ENCODE peak calls at places on chromosomes 13 and 19, in ten cellular contexts. U is HCT116; X is Caco-2; V is breast epithelium; M is GM23338; C is thoracic aorta; A is pancreas; G is brain microvascular endothelial cell; L is CD4-positive, alpha-beta T cell; Q is fibroblast of the aortic adventitia. J is an unnamed sample.

GRCh38 chr13:113832204-113832603 is 31.7 kb downstream of the GAS6 start:
- DNase-seq in A (peak), X (no peak), Q (no peak), C (no peak), L (no peak), M (no peak), G (no peak), V (no peak), U (no peak), J (no peak)

GRCh38 chr19:21519488-21519887 is 14.1 kb downstream of the ZNF429 start:
- DNase-seq in M (no peak), U (no peak), A (no peak), Q (no peak), V (no peak), G (no peak), L (no peak), X (peak), C (no peak), J (no peak)

GRCh38 chr13:73273737-73274136 is 214.9 kb downstream of the KLF5 start:
- DNase-seq in Q (peak), X (no peak), C (no peak), V (no peak), A (no peak), L (no peak), M (no peak), U (no peak), G (peak), J (no peak)

GRCh38 chr13:100545684-100546061 is 42.9 kb downstream of the GGACT start:
- DNase-seq in L (no peak), M (no peak), V (no peak), U (no peak), X (no peak), Q (no peak), A (no peak), G (no peak), C (no peak), J (no peak)

GRCh38 chr13:85521586-85521985 is 277.6 kb downstream of the SLITRK6 start:
- DNase-seq in X (no peak), M (no peak), A (no peak), U (no peak), L (no peak), C (no peak), Q (no peak), V (no peak), G (no peak), J (no peak)

GRCh38 chr19:33394006-33394722 is 20.7 kb downstream of the CEBPG start:
- DNase-seq in G (peak), Q (peak), C (no peak), M (no peak), V (no peak), A (peak), U (no peak), X (no peak), L (no peak), J (no peak)

GRCh38 chr13:75636339-75637095 is 387 bp downstream of the LMO7 start:
- DNase-seq in V (no peak), C (no peak), X (peak), U (no peak), G (no peak), A (peak), L (peak), M (peak), Q (peak), J (peak)

GRCh38 chr19:7242601-7243258 is 51.5 kb downstream of the INSR start:
- DNase-seq in C (peak), X (no peak), Q (peak), U (no peak), G (peak), V (no peak), L (no peak), M (no peak), A (no peak), J (no peak)

GRCh38 chr19:51144482-51145045 is 2.5 kb downstream of the SIGLEC7 start:
- DNase-seq in C (no peak), X (no peak), G (no peak), L (no peak), A (no peak), Q (no peak), M (no peak), U (no peak), V (no peak), J (no peak)

GRCh38 chr13:80469841-80470378 is 129.0 kb upstream of the SPRY2 start:
- DNase-seq in V (peak), C (peak), M (no peak), L (no peak), A (no peak), G (peak), U (no peak), Q (peak), X (no peak), J (no peak)

GRCh38 chr13:35856721-35857346 is 274.3 kb downstream of the DCLK1 start:
- DNase-seq in C (no peak), X (no peak), Q (no peak), A (no peak), V (no peak), G (no peak), L (no peak), U (no peak), M (peak), J (no peak)

GRCh38 chr13:35856084-35856483 is 275.1 kb downstream of the DCLK1 start:
- DNase-seq in V (no peak), X (no peak), C (no peak), Q (no peak), A (no peak), M (peak), G (no peak), L (no peak), U (no peak), J (no peak)

GRCh38 chr13:35857769-35858168 is 273.4 kb downstream of the DCLK1 start:
- DNase-seq in A (no peak), G (peak), Q (no peak), X (no peak), L (no peak), M (peak), C (no peak), U (no peak), V (no peak), J (no peak)

GRCh38 chr13:35854286-35854685 is 276.9 kb downstream of the DCLK1 start:
- DNase-seq in X (no peak), C (no peak), G (no peak), V (no peak), Q (no peak), A (no peak), L (no peak), M (no peak), U (no peak), J (no peak)

DNA sequence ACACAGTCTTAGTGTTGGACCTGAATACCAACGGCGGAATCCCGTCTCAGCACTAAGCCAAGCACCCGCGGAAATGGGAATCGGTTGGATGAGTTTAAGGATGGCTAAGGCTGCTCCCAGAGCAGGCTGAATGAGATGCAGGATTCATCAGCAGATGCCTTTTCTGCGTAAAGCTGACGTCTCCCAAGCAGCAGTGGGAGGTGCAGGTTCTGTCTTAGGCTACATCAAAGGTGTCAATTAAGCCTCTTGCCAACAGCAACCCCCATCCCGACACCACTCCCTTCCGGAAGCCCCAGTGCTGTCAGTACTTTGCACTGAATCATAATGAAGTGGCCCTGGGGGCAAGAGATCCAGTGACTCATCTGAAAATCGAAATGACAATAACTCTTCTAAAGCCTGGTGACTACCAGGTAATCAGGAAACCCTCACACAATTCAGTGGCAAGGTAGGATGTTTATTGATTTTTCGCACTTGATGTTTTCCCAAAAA is 275.6 kb downstream of the DCLK1 start:
- DNase-seq in U (peak), V (no peak), G (no peak), M (peak), A (no peak), L (no peak), Q (no peak), X (no peak), C (no peak), J (peak)
- TF ChIP-seq CTCF in U (no peak), V (no peak), G (no peak), M (no peak), A (no peak), L (no peak), Q (no peak), X (no peak), C (no peak), J (no peak)

DNA sequence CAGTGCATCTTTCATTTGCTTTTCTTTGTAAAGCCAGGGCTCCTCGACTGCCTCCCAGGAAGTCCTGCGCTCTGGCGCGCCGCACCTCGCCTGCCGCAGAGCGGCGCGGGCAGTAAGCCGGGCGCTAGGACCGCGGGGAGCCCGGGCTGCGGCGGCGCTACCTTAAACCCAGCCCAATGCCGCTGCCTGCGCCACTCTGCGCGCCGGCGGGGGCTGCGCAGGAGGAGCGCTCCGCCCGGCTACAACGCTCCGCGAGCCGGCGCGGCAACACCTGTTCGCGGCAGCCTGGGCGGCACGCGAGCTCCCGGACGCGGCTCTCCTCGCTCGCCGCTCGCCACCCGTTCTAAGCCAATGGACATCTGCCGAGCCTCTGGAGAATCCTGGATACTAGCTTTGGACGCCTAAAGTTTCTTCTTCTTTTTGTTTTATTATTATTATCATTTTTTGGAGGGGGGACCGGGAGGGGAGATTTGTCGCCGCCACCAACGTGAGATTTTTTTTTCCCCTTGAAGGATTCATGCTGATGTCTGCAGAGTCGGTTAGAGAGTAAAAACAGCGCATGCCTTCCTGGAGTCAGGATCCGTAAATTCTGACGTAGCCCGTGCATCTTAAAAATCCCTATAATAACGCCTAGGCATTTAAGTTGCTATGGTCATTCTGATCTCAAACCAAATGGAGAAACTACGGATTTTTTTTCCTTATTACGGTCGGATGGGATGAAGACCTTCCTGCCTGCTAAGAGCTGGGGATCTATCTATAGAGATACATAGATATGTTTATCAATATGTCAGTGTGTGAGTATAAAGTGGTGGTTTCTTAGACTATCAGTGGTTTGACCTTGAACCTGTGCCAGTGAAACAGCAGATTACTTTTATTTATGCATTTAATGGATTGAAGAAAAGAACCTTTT is at the start of gene FGF9:
- DNase-seq in V (peak), C (no peak), Q (peak), X (peak), U (peak), G (peak), A (peak), L (peak), M (peak), J (peak)
- TF ChIP-seq CTCF in V (no peak), C (no peak), Q (no peak), X (no peak), U (no peak), G (no peak), A (no peak), L (no peak), M (no peak), J (no peak)

GRCh38 chr19:8363803-8364771 is at the start of gene ANGPTL4:
- DNase-seq in U (peak), C (peak), G (peak), X (peak), M (peak), L (peak), A (peak), Q (peak), V (peak), J (peak)
- TF ChIP-seq CTCF in U (peak), C (peak), G (peak), X (peak), M (peak), L (no peak), A (no peak), Q (peak), V (peak), J (no peak)

DNA sequence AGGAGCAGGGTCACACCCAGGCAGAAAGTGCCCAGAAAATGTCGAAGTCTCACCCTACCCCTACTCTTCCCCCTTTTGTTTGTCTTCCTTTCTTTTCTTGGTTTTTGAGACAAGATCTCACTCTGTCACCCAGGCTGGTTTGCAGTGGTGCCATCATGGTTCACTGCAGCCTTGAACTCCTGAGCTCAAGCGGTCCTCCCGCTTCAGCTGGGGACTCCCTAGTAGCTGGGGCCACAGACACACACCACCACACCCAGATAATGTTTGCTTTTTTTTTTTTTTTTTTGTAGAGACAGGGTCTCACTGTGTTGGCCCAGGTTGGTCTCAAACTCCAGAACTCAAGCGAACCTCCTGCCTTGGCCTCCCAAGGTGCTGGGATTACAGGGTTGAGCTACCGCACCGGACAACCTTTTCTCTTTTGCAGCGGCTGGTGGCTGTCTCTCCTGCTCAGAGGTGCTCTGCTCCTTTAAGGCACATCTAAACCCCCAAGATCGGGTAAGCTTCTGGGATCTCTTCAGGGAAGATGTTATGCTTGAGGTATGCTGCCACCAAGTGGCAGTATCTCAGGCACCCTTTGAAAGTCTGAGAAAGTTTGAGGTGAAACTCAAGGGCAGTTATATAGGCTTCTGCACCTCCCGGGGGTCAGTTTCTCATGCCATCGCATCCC is 22.4 kb upstream of the EBI3 start:
- DNase-seq in M (peak), L (no peak), U (peak), C (no peak), X (no peak), V (no peak), G (no peak), Q (peak), A (no peak), J (peak)
- TF ChIP-seq CTCF in M (peak), L (no peak), U (peak), C (no peak), X (peak), V (no peak), G (peak), Q (peak), A (no peak), J (no peak)

GRCh38 chr19:45497791-45498190 is 452 bp upstream of the PPM1N start:
- DNase-seq in X (no peak), U (no peak), M (peak), A (no peak), V (no peak), Q (no peak), G (no peak), L (no peak), C (no peak), J (no peak)

GRCh38 chr19:45499196-45500180 is 1.2 kb downstream of the PPM1N start:
- DNase-seq in M (peak), G (no peak), A (peak), V (no peak), Q (no peak), X (peak), L (peak), U (no peak), C (no peak), J (peak)

GRCh38 chr19:45500918-45501729 is 2.9 kb downstream of the PPM1N start:
- DNase-seq in M (peak), A (no peak), X (no peak), U (no peak), G (no peak), Q (no peak), C (no peak), L (no peak), V (no peak), J (no peak)

GRCh38 chr19:45496349-45496953 is 396 bp downstream of the RTN2 start:
- DNase-seq in A (peak), Q (no peak), V (no peak), C (no peak), L (no peak), U (no peak), G (no peak), M (peak), X (peak), J (peak)

GRCh38 chr19:45498411-45499195 is at the start of gene PPM1N:
- DNase-seq in X (no peak), V (no peak), G (no peak), U (no peak), L (peak), C (no peak), M (peak), Q (no peak), A (peak), J (peak)
- TF ChIP-seq CTCF in X (no peak), V (no peak), G (no peak), U (no peak), L (peak), C (no peak), M (no peak), Q (no peak), A (no peak), J (no peak)

DNA sequence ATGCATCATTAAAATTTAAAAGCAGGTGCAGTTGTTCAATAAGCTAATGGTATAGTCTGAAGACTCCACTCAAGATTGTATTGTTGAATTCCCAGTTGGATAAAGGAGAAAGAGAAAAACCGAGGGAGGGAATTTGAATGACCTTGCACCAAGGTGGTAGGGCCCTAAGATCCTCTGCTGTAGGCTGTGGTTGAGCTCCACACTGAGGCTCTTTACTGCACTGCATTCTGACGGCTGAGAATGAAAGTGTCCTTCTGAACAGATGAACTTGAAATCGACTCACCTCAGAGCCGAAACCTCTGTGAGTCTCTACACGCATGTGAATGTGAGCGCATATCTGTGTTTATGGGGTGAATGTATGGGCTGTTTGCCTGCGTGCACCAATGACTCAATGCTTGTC is 388.9 kb upstream of the DACH1 start:
- DNase-seq in L (no peak), Q (no peak), G (peak), M (peak), V (no peak), A (no peak), X (peak), U (peak), C (no peak), J (peak)
- TF ChIP-seq CTCF in L (no peak), Q (no peak), G (peak), M (peak), V (peak), A (no peak), X (peak), U (peak), C (no peak), J (no peak)

GRCh38 chr13:42498521-42498920 is 75.4 kb upstream of the TNFSF11 start:
- DNase-seq in M (no peak), C (no peak), V (no peak), X (no peak), U (no peak), G (no peak), L (no peak), Q (peak), A (no peak), J (no peak)
- TF ChIP-seq CTCF in M (no peak), C (no peak), V (no peak), X (no peak), U (peak), G (peak), L (no peak), Q (peak), A (no peak), J (no peak)

J was measured in Calu3.